ENCODE peak calls at places on chromosomes 16 and 17, in four cellular contexts. One of them, this sample, is unnamed.

GRCh38 chr17:19248923-19249574 is 11.9 kb downstream of the EPN2 start:
- DNase-seq in stimulated activated CD4-positive, alpha-beta T cell treated with anti-CD3 and anti-CD28 coated beads, Interleukin-1b, Interleukin-23, amount 100 ng/mL, for 24 hours: no peak
- DNase-seq in neural crest cell: no peak
- DNase-seq in GDM1: no peak
- DNase-seq in this sample: peak

GRCh38 chr17:77496401-77496801 is 355.6 kb downstream of the SEC14L1 start:
- DNase-seq in stimulated activated CD4-positive, alpha-beta T cell treated with anti-CD3 and anti-CD28 coated beads, Interleukin-1b, Interleukin-23, amount 100 ng/mL, for 24 hours: no peak
- DNase-seq in neural crest cell: no peak
- DNase-seq in GDM1: no peak
- DNase-seq in this sample: no peak

GRCh38 chr17:41528959-41529353 is 848 bp upstream of the KRT19 start:
- DNase-seq in stimulated activated CD4-positive, alpha-beta T cell treated with anti-CD3 and anti-CD28 coated beads, Interleukin-1b, Interleukin-23, amount 100 ng/mL, for 24 hours: no peak
- DNase-seq in neural crest cell: no peak
- DNase-seq in GDM1: no peak
- DNase-seq in this sample: no peak

GRCh38 chr17:63573634-63574033 is 23.4 kb downstream of the DCAF7 start:
- DNase-seq in stimulated activated CD4-positive, alpha-beta T cell treated with anti-CD3 and anti-CD28 coated beads, Interleukin-1b, Interleukin-23, amount 100 ng/mL, for 24 hours: no peak
- DNase-seq in neural crest cell: no peak
- DNase-seq in GDM1: no peak
- DNase-seq in this sample: peak

GRCh38 chr17:44219636-44220210 is at the start of gene UBTF:
- DNase-seq in stimulated activated CD4-positive, alpha-beta T cell treated with anti-CD3 and anti-CD28 coated beads, Interleukin-1b, Interleukin-23, amount 100 ng/mL, for 24 hours: peak
- DNase-seq in neural crest cell: peak
- DNase-seq in GDM1: peak
- DNase-seq in this sample: peak

GRCh38 chr17:50396261-50397110 is 837 bp downstream of the LRRC59 start:
- DNase-seq in stimulated activated CD4-positive, alpha-beta T cell treated with anti-CD3 and anti-CD28 coated beads, Interleukin-1b, Interleukin-23, amount 100 ng/mL, for 24 hours: no peak
- DNase-seq in neural crest cell: no peak
- DNase-seq in GDM1: no peak
- DNase-seq in this sample: peak

GRCh38 chr17:56593073-56593740 is at the start of gene NOG:
- DNase-seq in stimulated activated CD4-positive, alpha-beta T cell treated with anti-CD3 and anti-CD28 coated beads, Interleukin-1b, Interleukin-23, amount 100 ng/mL, for 24 hours: no peak
- DNase-seq in neural crest cell: peak
- DNase-seq in GDM1: peak
- DNase-seq in this sample: peak

GRCh38 chr17:76138234-76138895 is 2.7 kb downstream of the FOXJ1 start:
- DNase-seq in stimulated activated CD4-positive, alpha-beta T cell treated with anti-CD3 and anti-CD28 coated beads, Interleukin-1b, Interleukin-23, amount 100 ng/mL, for 24 hours: no peak
- DNase-seq in neural crest cell: peak
- DNase-seq in GDM1: no peak
- DNase-seq in this sample: no peak

GRCh38 chr17:74904687-74905409 is 11.4 kb upstream of the FADS6 start:
- DNase-seq in stimulated activated CD4-positive, alpha-beta T cell treated with anti-CD3 and anti-CD28 coated beads, Interleukin-1b, Interleukin-23, amount 100 ng/mL, for 24 hours: no peak
- DNase-seq in neural crest cell: no peak
- DNase-seq in GDM1: no peak
- DNase-seq in this sample: no peak

GRCh38 chr16:69410285-69410990 is 14.0 kb upstream of the CYB5B start:
- DNase-seq in stimulated activated CD4-positive, alpha-beta T cell treated with anti-CD3 and anti-CD28 coated beads, Interleukin-1b, Interleukin-23, amount 100 ng/mL, for 24 hours: no peak
- DNase-seq in neural crest cell: no peak
- DNase-seq in GDM1: no peak
- DNase-seq in this sample: no peak

GRCh38 chr17:79799538-79800324 is 2.9 kb upstream of the CBX8 start:
- DNase-seq in stimulated activated CD4-positive, alpha-beta T cell treated with anti-CD3 and anti-CD28 coated beads, Interleukin-1b, Interleukin-23, amount 100 ng/mL, for 24 hours: no peak
- DNase-seq in neural crest cell: no peak
- DNase-seq in GDM1: no peak
- DNase-seq in this sample: no peak

GRCh38 chr16:10738231-10739077 is 5.2 kb upstream of the NUBP1 start:
- DNase-seq in stimulated activated CD4-positive, alpha-beta T cell treated with anti-CD3 and anti-CD28 coated beads, Interleukin-1b, Interleukin-23, amount 100 ng/mL, for 24 hours: peak
- DNase-seq in neural crest cell: no peak
- DNase-seq in GDM1: no peak
- DNase-seq in this sample: no peak